ENCODE peak calls at places on chromosomes 11 and 22, in eight cellular contexts. V is HCT116, H is suprapubic skin, R is spleen, S is sigmoid colon, D is SK-N-SH, M is GM12878, W is K562. X is an unnamed sample.
A peak's percentile ranks its signal among the peaks of the same experiment; 100 is the strongest.

GRCh38 chr11:72038491-72038890 is 39.8 kb downstream of the IL18BP start:
- DNase-seq in D (peak; percentile 52), W (peak; percentile 35), M (no peak), S (peak; percentile 94), H (peak; percentile 81), V (no peak), R (no peak), X (peak; percentile 65)

GRCh38 chr11:46966773-46967172 is 30.2 kb downstream of the CSTPP1 start:
- DNase-seq in V (no peak), H (no peak), W (no peak), M (no peak), S (no peak), D (no peak), R (no peak), X (no peak)

GRCh38 chr22:36763576-36763975 is 12.3 kb downstream of the IFT27 start:
- DNase-seq in D (no peak), S (peak; percentile 43), H (peak; percentile 52), R (peak; percentile 33), W (no peak), M (no peak), V (no peak), X (no peak)

GRCh38 chr11:84036664-84037194 is 750.6 kb upstream of the CCDC90B start:
- DNase-seq in V (no peak), D (no peak), H (no peak), W (no peak), M (no peak), S (no peak), R (no peak), X (no peak)

GRCh38 chr22:30185129-30185528 is 61.4 kb downstream of the LIF start:
- DNase-seq in R (no peak), M (no peak), V (no peak), H (no peak), S (no peak), D (no peak), W (no peak), X (no peak)

GRCh38 chr11:76792505-76793264 is 9.5 kb downstream of the TSKU start:
- DNase-seq in V (no peak), W (no peak), S (peak; percentile 49), M (no peak), D (peak; percentile 32), H (no peak), R (peak; percentile 63), X (no peak)

GRCh38 chr11:22928207-22928917 is 68.1 kb upstream of the CCDC179 start:
- DNase-seq in W (no peak), R (no peak), M (no peak), V (no peak), H (no peak), D (no peak), S (no peak), X (no peak)

GRCh38 chr11:30128269-30128932 is 102.4 kb upstream of the FSHB start:
- DNase-seq in M (no peak), V (peak; percentile 12), W (peak; percentile 18), D (peak; percentile 20), H (no peak), S (no peak), R (no peak), X (no peak)

GRCh38 chr11:115550291-115551059 is 46.3 kb upstream of the CADM1 start:
- DNase-seq in H (no peak), S (no peak), D (no peak), W (no peak), V (no peak), M (no peak), R (no peak), X (no peak)

GRCh38 chr11:12968101-12968500 is 41.0 kb upstream of the RASSF10 start:
- DNase-seq in W (no peak), V (no peak), M (no peak), R (no peak), S (no peak), H (no peak), D (no peak), X (no peak)

DNA sequence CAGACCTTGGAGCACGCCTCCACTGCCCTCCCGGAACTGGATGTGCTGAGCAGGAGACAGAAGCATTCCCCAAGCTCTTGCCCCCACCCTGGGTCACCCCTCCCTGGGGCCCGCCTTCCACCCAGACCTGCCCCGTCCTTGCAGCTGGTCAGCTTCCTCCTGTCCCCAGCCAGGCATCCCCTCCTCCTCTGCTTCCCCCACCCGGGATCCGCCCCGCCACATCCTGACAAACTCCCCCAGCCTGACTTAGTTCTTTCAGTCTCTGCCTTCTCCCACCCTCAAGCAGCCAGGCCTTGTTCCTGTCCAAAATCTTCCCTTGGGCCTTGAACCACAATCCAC is 1.1 kb upstream of the PLXNB2 start:
- DNase-seq in H (no peak), R (peak; percentile 94), W (peak; percentile 56), D (no peak), V (no peak), S (peak; percentile 92), M (no peak), X (peak; percentile 68)
- TF ChIP-seq POLR2AphosphoS5 in H (no peak), R (peak; percentile 83), W (no peak), D (no peak), V (no peak), S (peak; percentile 62), M (no peak), X (no peak)

DNA sequence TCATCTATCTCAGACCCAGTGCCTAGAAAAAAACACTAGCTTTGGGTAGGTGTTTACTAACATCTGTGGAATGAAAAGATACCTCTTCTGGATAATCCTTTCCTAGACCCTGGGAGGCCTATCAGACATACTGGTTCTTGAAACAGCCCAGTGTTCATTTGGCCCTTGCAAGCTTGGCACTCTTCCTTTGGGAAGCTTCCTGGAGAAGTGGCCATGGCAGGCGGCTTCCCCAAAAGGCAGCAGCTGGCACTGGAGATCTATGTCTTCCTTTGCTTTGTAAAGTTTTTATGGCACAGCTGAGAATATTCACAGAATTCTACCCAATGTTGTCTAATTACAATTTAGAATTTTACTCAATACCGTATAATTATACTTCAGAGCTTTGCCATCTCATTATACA is 199.3 kb upstream of the C11orf87 start:
- DNase-seq in V (no peak), W (no peak), H (no peak), D (no peak), R (no peak), S (no peak), M (no peak), X (no peak)
- H3K4me3 ChIP-seq in V (no peak overlapping the region), W (no peak overlapping the region), H (no peak overlapping the region), D (no peak overlapping the region), R (no peak overlapping the region), S (no peak overlapping the region), M (no peak overlapping the region), X (no peak overlapping the region)

DNA sequence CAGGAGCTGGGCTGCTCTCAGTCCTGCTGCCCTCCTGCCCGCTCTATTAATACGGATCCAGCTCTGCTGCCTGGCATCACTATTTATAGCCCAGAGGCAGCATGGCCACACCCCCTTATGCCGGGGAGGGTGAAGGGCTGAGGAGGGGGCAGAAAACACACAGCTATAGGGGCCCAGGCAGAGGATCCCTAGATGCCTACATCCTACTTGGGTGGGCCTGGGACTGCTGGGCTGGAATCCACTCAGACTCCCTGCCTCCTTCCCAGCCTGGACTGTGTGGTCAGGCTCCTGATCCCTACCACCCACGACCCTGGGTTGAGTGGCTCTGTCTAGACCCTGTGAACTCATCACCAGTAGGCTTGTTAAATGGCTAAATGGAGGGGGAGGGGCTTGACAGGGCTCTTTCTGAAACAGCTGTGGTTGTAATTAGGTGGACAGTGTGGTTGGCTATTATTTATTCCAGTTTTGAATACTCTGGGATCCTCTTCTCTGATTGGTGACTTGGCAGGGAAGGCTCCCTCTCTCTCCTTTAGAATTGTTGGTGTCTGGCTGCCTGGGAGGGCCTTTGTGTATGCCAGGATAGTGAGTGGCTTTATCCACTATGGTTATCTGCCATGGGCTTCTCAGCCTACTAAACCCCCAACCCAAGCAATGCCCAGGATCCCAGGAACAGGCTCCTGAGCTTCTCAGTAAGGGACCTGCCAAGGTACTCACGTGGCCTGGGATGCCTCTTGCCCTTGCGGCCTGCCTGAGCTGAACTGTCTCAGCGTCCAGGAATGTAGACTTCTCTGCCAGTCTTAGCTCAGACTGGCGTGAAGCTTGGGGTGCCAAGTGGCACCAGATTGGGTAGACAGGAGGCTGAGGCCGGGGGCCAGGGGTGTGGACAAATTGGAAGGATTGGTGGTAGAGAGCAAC is 15.2 kb downstream of the PHLDB1 start:
- DNase-seq in M (no peak), R (peak; percentile 58), S (no peak), W (no peak), D (peak; percentile 67), H (peak; percentile 72), V (peak; percentile 68), X (peak; percentile 82)
- TF ChIP-seq POLR2AphosphoS5 in M (no peak), R (no peak), S (peak; percentile 81), W (no peak), D (peak; percentile 78), H (peak; percentile 12), V (no peak), X (no peak)

GRCh38 chr11:521179-521688 is 14.1 kb downstream of the HRAS start:
- DNase-seq in S (no peak), W (no peak), H (no peak), R (no peak), V (no peak), M (no peak), D (no peak), X (no peak)

GRCh38 chr11:516400-516799 is 9.4 kb upstream of the RNH1 start:
- DNase-seq in W (no peak), H (no peak), S (no peak), R (no peak), D (no peak), M (no peak), V (no peak), X (no peak)

GRCh38 chr11:520428-521178 is 13.6 kb upstream of the RNH1 start:
- DNase-seq in W (no peak), M (no peak), V (no peak), S (no peak), D (no peak), R (no peak), H (peak; percentile 71), X (no peak)

GRCh38 chr11:515131-515530 is 8.1 kb upstream of the RNH1 start:
- DNase-seq in R (no peak), M (no peak), H (no peak), D (no peak), V (no peak), W (no peak), S (no peak), X (no peak)

GRCh38 chr11:518463-519202 is 11.6 kb upstream of the RNH1 start:
- DNase-seq in D (peak; percentile 97), V (peak; percentile 85), W (peak; percentile 94), M (no peak), H (peak; percentile 96), R (peak; percentile 97), S (peak; percentile 98), X (peak; percentile 89)
- H3K4me3 ChIP-seq in D (peak overlapping the region; percentile 13), V (no peak overlapping the region), W (peak overlapping the region; percentile 9), M (no peak overlapping the region), H (peak overlapping the region; percentile 22), R (peak overlapping the region; percentile 24), S (peak overlapping the region; percentile 32), X (peak overlapping the region; percentile 46)

GRCh38 chr11:65492387-65492636 is 6.5 kb upstream of the MALAT1 start:
- DNase-seq in R (no peak), M (no peak), S (no peak), H (no peak), W (no peak), V (no peak), D (no peak), X (no peak)

GRCh38 chr11:65492637-65493366 is 6.0 kb upstream of the MALAT1 start:
- DNase-seq in R (no peak), W (no peak), S (peak; percentile 97), H (peak; percentile 93), V (no peak), M (peak; percentile 68), D (no peak), X (peak; percentile 79)

GRCh38 chr11:65491614-65492386 is 7.0 kb upstream of the MALAT1 start:
- DNase-seq in D (no peak), H (peak; percentile 95), M (no peak), R (no peak), S (peak; percentile 94), W (peak; percentile 66), V (peak; percentile 93), X (peak; percentile 92)

GRCh38 chr11:65491163-65491465 is 7.7 kb upstream of the MALAT1 start:
- DNase-seq in R (no peak), W (no peak), M (no peak), D (no peak), S (peak; percentile 64), H (peak; percentile 64), V (no peak), X (no peak)

GRCh38 chr11:65493367-65494176 is 5.3 kb upstream of the MALAT1 start:
- DNase-seq in S (peak; percentile 90), W (no peak), M (no peak), V (peak; percentile 94), D (no peak), H (peak; percentile 95), R (no peak), X (peak; percentile 84)
- TF ChIP-seq POLR2AphosphoS5 in S (peak; percentile 64), W (peak; percentile 28), M (peak; percentile 71), V (peak; percentile 86), D (peak; percentile 87), H (no peak), R (no peak), X (no peak)